ENCODE peak calls at places on chromosomes 4 and X, in eight cellular contexts. A is BJ, F is esophagus muscularis mucosa, Y is right lobe of liver, V is cardiac muscle cell, G is lower lobe of right lung, B is transverse colon, D is ovary. C is an unnamed sample. For H3K27me3, the result is how much of the 10 kb centered on the place peaks cover.

GRCh38 chrX:122475306-122475705 is 708.8 kb upstream of the GRIA3 start:
- DNase-seq in F (no peak), Y (no peak), A (no peak), B (no peak), D (no peak), G (no peak), V (no peak), C (peak)

GRCh38 chr4:53622739-53623151 is 31.5 kb upstream of the LNX1 start:
- DNase-seq in B (no peak), Y (no peak), D (no peak), G (no peak), V (peak), A (peak), F (no peak), C (peak)

GRCh38 chr4:59676389-59676788 is 1523.7 kb upstream of the ADGRL3 start:
- DNase-seq in A (no peak), B (no peak), Y (no peak), D (no peak), V (no peak), F (no peak), G (no peak), C (no peak)

GRCh38 chr4:2182981-2183380 is 58.9 kb downstream of the HAUS3 start:
- DNase-seq in A (no peak), D (no peak), F (no peak), B (no peak), G (no peak), V (peak), Y (no peak), C (peak)

GRCh38 chr4:153467154-153467896 is 1.2 kb downstream of the TMEM131L start:
- DNase-seq in Y (peak), A (no peak), F (no peak), B (peak), V (no peak), D (peak), G (peak), C (peak)

GRCh38 chr4:14069871-14070270 is 442.3 kb upstream of the BOD1L1 start:
- DNase-seq in F (no peak), D (no peak), V (no peak), A (no peak), B (no peak), G (no peak), Y (no peak), C (no peak)

GRCh38 chrX:39903343-39903742 is 194.4 kb downstream of the BCOR start:
- DNase-seq in A (peak), D (no peak), Y (no peak), B (no peak), F (no peak), V (peak), G (no peak), C (peak)

GRCh38 chr4:182823576-182823975 is 93.6 kb downstream of the DCTD start:
- DNase-seq in B (no peak), F (no peak), D (no peak), Y (no peak), A (no peak), V (no peak), G (no peak), C (no peak)

GRCh38 chr4:121960801-121961200 is 8.9 kb upstream of the TRPC3 start:
- DNase-seq in V (no peak), B (no peak), Y (no peak), G (no peak), F (no peak), D (no peak), A (no peak), C (no peak)

GRCh38 chrX:153523269-153523668 is 5.8 kb downstream of the ATP2B3 start:
- DNase-seq in V (no peak), D (no peak), A (no peak), Y (no peak), G (no peak), B (no peak), F (no peak), C (no peak)

GRCh38 chr4:73275318-73275654 is 16.7 kb upstream of the ANKRD17 start:
- DNase-seq in B (no peak), D (no peak), V (no peak), Y (no peak), G (no peak), A (no peak), F (no peak), C (no peak)

GRCh38 chr4:54661156-54661555 is 3.4 kb downstream of the KIT start:
- DNase-seq in V (peak), Y (no peak), B (no peak), D (no peak), G (no peak), A (peak), F (no peak), C (peak)

GRCh38 chr4:15117270-15117946 is 115.1 kb downstream of the CPEB2 start:
- DNase-seq in G (no peak), D (no peak), Y (no peak), F (no peak), B (no peak), V (no peak), A (no peak), C (no peak)

GRCh38 chr4:161555689-161556660 is 607.8 kb downstream of the FSTL5 start:
- DNase-seq in B (no peak), G (no peak), A (no peak), F (no peak), V (peak), Y (no peak), D (no peak), C (peak)

GRCh38 chr4:113467581-113467980 is 294.0 kb downstream of the CAMK2D start:
- DNase-seq in B (no peak), G (no peak), D (no peak), V (peak), Y (no peak), A (peak), F (no peak), C (peak)

GRCh38 chr4:86895692-86896488 is 3.7 kb upstream of the C4orf36 start:
- DNase-seq in Y (no peak), V (peak), D (no peak), F (no peak), A (no peak), B (no peak), G (no peak), C (peak)

GRCh38 chr4:52861879-52862604 is at the start of gene RASL11B:
- DNase-seq in B (peak), Y (peak), D (peak), A (no peak), V (peak), F (no peak), G (peak), C (peak)

GRCh38 chr4:137998666-137999429 is 243.3 kb downstream of the SLC7A11 start:
- DNase-seq in G (no peak), Y (no peak), A (peak), V (peak), B (no peak), F (no peak), D (no peak), C (no peak)

GRCh38 chr4:78629991-78630541 is 78.5 kb downstream of the ANXA3 start:
- DNase-seq in B (peak), A (no peak), F (no peak), D (no peak), G (peak), Y (no peak), V (no peak), C (no peak)

GRCh38 chrX:2410279-2411020 is 90.3 kb downstream of the DHRSX start:
- DNase-seq in G (no peak), A (no peak), F (no peak), B (peak), V (no peak), D (no peak), Y (no peak), C (peak)

GRCh38 chr4:113684534-113685091 is 76.9 kb downstream of the CAMK2D start:
- DNase-seq in B (peak), A (peak), V (peak), Y (peak), F (no peak), G (no peak), D (no peak), C (peak)

GRCh38 chrX:97389761-97390192 is 506.1 kb downstream of the RPA4 start:
- DNase-seq in D (no peak), Y (no peak), G (no peak), A (peak), V (peak), F (no peak), B (no peak), C (peak)

GRCh38 chrX:153055827-153056748 is at the start of gene PNMA3:
- DNase-seq in V (no peak), B (no peak), Y (peak), A (no peak), F (no peak), D (no peak), G (no peak), C (no peak)

GRCh38 chr4:169238445-169238844 is 32.3 kb downstream of the SH3RF1 start:
- DNase-seq in V (peak), A (no peak), Y (no peak), D (no peak), G (no peak), F (no peak), B (no peak), C (peak)

GRCh38 chr4:7279902-7280301 is 87.6 kb downstream of the SORCS2 start:
- DNase-seq in Y (no peak), G (no peak), D (no peak), V (no peak), B (no peak), F (no peak), A (no peak), C (peak)

GRCh38 chr4:86977621-86978184 is 42.9 kb downstream of the AFF1 start:
- DNase-seq in B (peak), F (no peak), G (no peak), A (no peak), D (no peak), Y (no peak), V (peak), C (peak)

GRCh38 chr4:176805155-176805554 is 12.4 kb upstream of the VEGFC start:
- DNase-seq in F (no peak), Y (no peak), A (no peak), V (peak), B (no peak), D (no peak), G (no peak), C (peak)

GRCh38 chrX:17656556-17656955 is 80.7 kb upstream of the SCML1 start:
- DNase-seq in V (no peak), A (no peak), F (no peak), G (no peak), D (no peak), Y (no peak), B (no peak), C (no peak)

GRCh38 chr4:128241425-128241913 is 46.1 kb downstream of the PGRMC2 start:
- DNase-seq in A (peak), B (no peak), V (peak), G (no peak), F (no peak), D (no peak), Y (no peak), C (peak)

GRCh38 chrX:70139736-70140135 is 6.5 kb downstream of the IGBP1 start:
- DNase-seq in D (no peak), G (no peak), V (no peak), Y (no peak), B (no peak), F (no peak), A (no peak), C (no peak)

GRCh38 chrX:82342531-82342930 is 1140.6 kb downstream of the SH3BGRL start:
- DNase-seq in V (no peak), A (no peak), D (no peak), Y (no peak), B (no peak), F (no peak), G (no peak), C (no peak)

GRCh38 chr4:103105558-103106356 is 6.1 kb upstream of the BDH2 start:
- DNase-seq in G (no peak), B (no peak), Y (no peak), F (no peak), D (no peak), A (no peak), V (peak), C (no peak)

GRCh38 chr4:159023741-159024140 is 79.1 kb upstream of the RAPGEF2 start:
- DNase-seq in G (no peak), D (no peak), A (no peak), F (no peak), B (no peak), Y (no peak), V (no peak), C (no peak)

GRCh38 chr4:94665500-94666398 is 92.0 kb upstream of the BMPR1B start:
- DNase-seq in B (no peak), Y (no peak), F (no peak), G (no peak), D (no peak), V (no peak), A (no peak), C (no peak)

GRCh38 chrX:154373340-154374306 is 811 bp downstream of the FLNA start:
- DNase-seq in G (no peak), Y (peak), B (peak), D (peak), V (peak), A (peak), F (no peak), C (peak)

GRCh38 chrX:126815816-126816215 is 3.7 kb upstream of the PRR32 start:
- DNase-seq in D (no peak), G (no peak), B (no peak), F (no peak), Y (no peak), A (no peak), V (no peak), C (no peak)

GRCh38 chr4:37549003-37549402 is 137.2 kb downstream of the RELL1 start:
- DNase-seq in D (no peak), A (no peak), Y (no peak), G (no peak), V (peak), B (no peak), F (no peak), C (peak)

GRCh38 chr4:188534917-188535316 is 395.7 kb downstream of the TRIML1 start:
- DNase-seq in V (no peak), F (no peak), Y (no peak), D (no peak), A (no peak), B (no peak), G (no peak), C (no peak)

GRCh38 chrX:427812-428725 is 41.4 kb upstream of the PPP2R3B start:
- DNase-seq in F (no peak), A (no peak), V (no peak), B (no peak), G (peak), Y (no peak), D (no peak), C (no peak)
- TF ChIP-seq CTCF in F (no peak), A (peak), V (no peak), B (no peak), G (no peak), Y (no peak), D (no peak), C (no peak)

GRCh38 chrX:135345328-135345645 is 36.0 kb downstream of the ETDC start:
- DNase-seq in F (no peak), Y (peak), A (peak), B (peak), V (peak), D (peak), G (no peak), C (peak)

GRCh38 chrX:135340827-135341226 is 31.5 kb downstream of the ETDC start:
- DNase-seq in F (no peak), G (no peak), A (peak), D (no peak), V (no peak), Y (no peak), B (no peak), C (no peak)
- H3K4me3 ChIP-seq in F (peak), G (peak), A (peak), D (no peak), V (no peak), Y (peak), B (no peak), C (no peak)

GRCh38 chrX:11757729-11758399 is at the start of gene MSL3:
- DNase-seq in A (no peak), F (no peak), V (peak), B (peak), D (peak), G (peak), Y (peak), C (peak)
- H3K27me3 ChIP-seq in A (under half), F (under half), V (under half), B (under half), D (under half), G (under half), Y (under half), C (under half)

GRCh38 chr4:104629601-104630000 is 134.9 kb upstream of the CXXC4 start:
- DNase-seq in A (no peak), Y (no peak), G (no peak), V (no peak), F (no peak), B (no peak), D (no peak), C (peak)

GRCh38 chr4:104625706-104626105 is 131.0 kb upstream of the CXXC4 start:
- DNase-seq in A (no peak), B (no peak), G (no peak), Y (no peak), D (no peak), V (no peak), F (no peak), C (peak)

DNA sequence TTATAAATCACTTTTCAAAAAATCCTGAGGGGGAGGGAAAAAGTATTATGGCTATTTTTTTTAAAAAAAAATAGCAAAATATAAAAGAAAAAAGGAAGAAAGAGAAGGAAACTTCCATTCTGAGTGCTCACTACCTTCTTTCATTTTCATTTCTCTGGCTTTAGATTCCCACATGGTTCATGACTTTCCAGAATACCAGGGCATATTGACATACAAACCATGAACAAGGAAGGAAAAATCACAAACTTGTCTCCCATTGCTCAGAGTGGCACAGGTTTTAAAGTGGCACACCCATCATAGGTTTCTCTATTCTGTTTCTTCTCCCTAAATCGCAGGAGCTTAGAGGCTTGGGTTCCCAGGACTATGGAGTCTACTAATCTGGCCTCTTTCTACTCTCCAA is 136.3 kb upstream of the CXXC4 start:
- DNase-seq in B (no peak), A (no peak), G (no peak), D (no peak), F (no peak), Y (no peak), V (no peak), C (no peak)
- TF ChIP-seq CTCF in B (no peak), A (no peak), G (no peak), D (no peak), F (no peak), Y (no peak), V (no peak), C (no peak)

GRCh38 chr4:173448103-173448502 is 49.2 kb upstream of the SCRG1 start:
- DNase-seq in D (peak), Y (no peak), B (peak), G (no peak), A (peak), V (peak), F (no peak), C (no peak)
- H3K4me3 ChIP-seq in D (no peak), Y (no peak), B (no peak), G (no peak), A (no peak), V (no peak), F (no peak), C (no peak)

DNA sequence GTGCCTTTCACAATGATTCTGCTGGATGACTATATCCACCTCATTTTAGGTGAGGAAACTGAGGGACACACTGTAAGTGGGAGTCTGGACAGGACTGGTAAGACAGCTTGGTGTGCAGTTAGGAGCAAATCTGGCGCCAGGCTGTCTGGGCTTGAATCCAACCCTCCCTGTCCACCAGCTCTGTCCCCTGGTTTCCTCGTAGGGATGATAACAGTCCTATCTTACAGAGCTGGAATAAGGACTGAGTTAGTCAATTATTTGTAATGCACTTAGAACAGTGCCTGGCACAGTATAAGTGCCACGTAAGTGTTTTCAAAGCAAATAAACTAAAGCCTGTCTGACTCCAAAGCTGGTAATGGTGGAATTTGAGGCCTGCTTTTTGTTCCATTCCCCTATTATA is 101.9 kb downstream of the UCHL1 start:
- DNase-seq in B (no peak), A (no peak), F (no peak), D (no peak), Y (peak), G (no peak), V (no peak), C (peak)
- H3K27me3 ChIP-seq in B (under half), A (under half), F (under half), D (under half), Y (under half), G (under half), V (half or more), C (under half)

C was measured in bronchial epithelial cell.